ENCODE peak calls at places on chromosomes 2 and 18, in six cellular contexts. O is astrocyte, F is endothelial cell of umbilical vein, R is psoas muscle, B is sigmoid colon, C is GM12878. I is an unnamed sample.

GRCh38 chr18:77114564-77115391 is 17.8 kb downstream of the MBP start:
- DNase-seq in C (no peak), R (peak; percentile 97), O (peak; percentile 65), F (peak; percentile 82), B (peak; percentile 91), I (peak; percentile 98)

GRCh38 chr2:170161516-170162260 is 16.3 kb upstream of the MYO3B start:
- DNase-seq in F (no peak), O (no peak), R (no peak), C (no peak), B (no peak), I (no peak)

GRCh38 chr2:128301501-128301966 is 17.1 kb downstream of the HS6ST1 start:
- DNase-seq in F (no peak), B (peak; percentile 84), R (peak; percentile 50), O (peak; percentile 98), C (no peak), I (peak; percentile 70)

GRCh38 chr2:188158337-188159100 is 133.2 kb upstream of the GULP1 start:
- DNase-seq in R (no peak), B (no peak), C (no peak), O (no peak), F (no peak), I (peak; percentile 16)

GRCh38 chr2:68319397-68320117 is at the start of gene CNRIP1:
- DNase-seq in O (peak; percentile 69), R (peak; percentile 82), C (no peak), F (peak; percentile 94), B (peak; percentile 91), I (peak; percentile 67)

GRCh38 chr2:63023444-63023843 is 27.2 kb upstream of the OTX1 start:
- DNase-seq in R (no peak), F (peak; percentile 67), O (no peak), C (peak; percentile 12), B (no peak), I (peak; percentile 72)

GRCh38 chr2:179455824-179456223 is 191.2 kb upstream of the SESTD1 start:
- DNase-seq in B (no peak), R (no peak), C (no peak), O (no peak), F (no peak), I (peak; percentile 34)

GRCh38 chr2:43136862-43137261 is 89.5 kb downstream of the ZFP36L2 start:
- DNase-seq in R (no peak), F (no peak), O (no peak), B (no peak), C (no peak), I (no peak)

GRCh38 chr2:88739985-88740600 is 48.6 kb downstream of the RPIA start:
- DNase-seq in O (peak; percentile 31), B (no peak), C (peak; percentile 42), R (peak; percentile 76), F (peak; percentile 82), I (peak; percentile 87)

GRCh38 chr2:27023740-27024139 is 9.0 kb upstream of the TMEM214 start:
- DNase-seq in B (no peak), C (no peak), R (no peak), F (no peak), O (no peak), I (no peak)

GRCh38 chr2:96773922-96774321 is 13.2 kb downstream of the CNNM4 start:
- DNase-seq in C (no peak), O (no peak), B (no peak), R (no peak), F (no peak), I (no peak)

GRCh38 chr2:224278531-224278930 is 123.4 kb downstream of the FAM124B start:
- DNase-seq in B (no peak), C (no peak), F (no peak), O (no peak), R (no peak), I (peak; percentile 19)

GRCh38 chr2:224281374-224281773 is 120.5 kb downstream of the FAM124B start:
- DNase-seq in F (no peak), O (no peak), R (no peak), C (no peak), B (no peak), I (no peak)

GRCh38 chr2:224287533-224287932 is 114.4 kb downstream of the FAM124B start:
- DNase-seq in R (no peak), B (no peak), C (no peak), F (no peak), O (no peak), I (no peak)

GRCh38 chr2:224286923-224287322 is 115.0 kb downstream of the FAM124B start:
- DNase-seq in F (no peak), O (no peak), C (no peak), R (no peak), B (no peak), I (no peak)

GRCh38 chr2:224284134-224284946 is 117.6 kb downstream of the FAM124B start:
- DNase-seq in F (peak; percentile 60), C (no peak), O (no peak), B (no peak), R (no peak), I (peak; percentile 45)
- TF ChIP-seq CTCF in F (peak; percentile 14), C (peak; percentile 32), O (peak; percentile 52), B (no peak), R (peak; percentile 80), I (peak; percentile 49)

GRCh38 chr18:45775241-45775676 is 50.2 kb upstream of the SIGLEC15 start:
- DNase-seq in F (peak; percentile 89), C (no peak), O (peak; percentile 74), B (peak; percentile 84), R (peak; percentile 81), I (peak; percentile 92)
- H3K4me3 ChIP-seq in F (peak overlapping the region; percentile 62), C (peak overlapping the region; percentile 38), O (peak overlapping the region; percentile 57), B (peak overlapping the region; percentile 58), R (peak overlapping the region; percentile 70), I (peak overlapping the region; percentile 81)

GRCh38 chr2:210233487-210233886 is 8.2 kb upstream of the ACADL start:
- DNase-seq in O (no peak), F (no peak), C (no peak), B (no peak), R (peak; percentile 67), I (no peak)
- TF ChIP-seq CTCF in O (no peak), F (no peak), C (no peak), B (no peak), R (no peak), I (no peak)

GRCh38 chr2:28436525-28437051 is 43.9 kb downstream of the FOSL2 start:
- DNase-seq in B (peak; percentile 64), O (no peak), R (no peak), C (no peak), F (no peak), I (no peak)
- H3K4me3 ChIP-seq in B (no peak overlapping the region), O (no peak overlapping the region), R (no peak overlapping the region), C (no peak overlapping the region), F (no peak overlapping the region), I (no peak overlapping the region)

GRCh38 chr2:174984561-174984960 is 20.6 kb downstream of the CHN1 start:
- DNase-seq in B (no peak), O (no peak), C (no peak), F (no peak), R (no peak), I (no peak)

GRCh38 chr2:174979996-174980395 is 25.2 kb downstream of the CHN1 start:
- DNase-seq in B (no peak), F (no peak), O (no peak), R (no peak), C (no peak), I (no peak)

GRCh38 chr2:174981336-174981735 is 23.8 kb downstream of the CHN1 start:
- DNase-seq in C (no peak), O (no peak), R (no peak), B (no peak), F (no peak), I (no peak)

DNA sequence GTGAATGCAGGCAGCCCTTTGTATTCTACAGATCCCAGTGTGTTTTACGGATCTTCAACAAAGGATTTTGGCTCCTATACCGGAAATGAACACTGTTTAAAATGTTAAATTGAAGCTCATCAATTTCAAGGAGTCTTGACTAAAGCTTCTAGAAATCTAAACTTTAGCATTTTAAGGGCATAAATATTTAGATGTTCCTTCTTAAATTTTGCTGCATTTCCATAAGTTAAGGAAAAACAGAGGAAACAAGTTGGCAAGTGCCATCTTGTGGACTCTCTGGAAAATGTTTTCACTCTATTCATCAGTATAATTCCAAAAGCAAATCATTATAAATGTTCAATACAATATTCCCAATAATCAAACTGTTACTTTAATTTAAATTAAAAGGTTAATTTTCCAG is 19.6 kb downstream of the CHN1 start:
- DNase-seq in C (no peak), R (no peak), B (no peak), O (no peak), F (peak; percentile 55), I (peak; percentile 65)
- TF ChIP-seq CTCF in C (no peak), R (peak; percentile 52), B (no peak), O (peak; percentile 51), F (peak; percentile 36), I (peak; percentile 63)

I was measured in choroid plexus epithelial cell.